ENCODE peak calls at places on chromosomes 3 and 15, in eight cellular contexts. S is bronchial epithelial cell, N is GM06990, O is fibroblast of pulmonary artery, L is AG04449, I is cardiac fibroblast, V is fibroblast of lung, H is tibial nerve. B is an unnamed sample.
A peak's percentile ranks its signal among the peaks of the same experiment; 100 is the strongest.

GRCh38 chr15:37133619-37134018 is 33.3 kb upstream of the MEIS2 start:
- DNase-seq in S (peak; percentile 33), H (no peak), N (no peak), V (peak; percentile 41), I (peak; percentile 57), O (peak; percentile 70), L (no peak), B (peak; percentile 50)

GRCh38 chr3:111885578-111885977 is 26.5 kb downstream of the PHLDB2 start:
- DNase-seq in I (no peak), L (no peak), H (no peak), N (no peak), O (no peak), V (no peak), S (no peak), B (no peak)

GRCh38 chr3:174397848-174398247 is 461.3 kb upstream of the NAALADL2 start:
- DNase-seq in I (peak; percentile 76), O (peak; percentile 73), L (no peak), V (peak; percentile 30), S (peak; percentile 56), N (no peak), H (no peak), B (peak; percentile 47)

GRCh38 chr15:29045717-29046116 is 159.9 kb downstream of the APBA2 start:
- DNase-seq in H (no peak), O (no peak), I (peak; percentile 55), S (peak; percentile 41), V (peak; percentile 78), L (no peak), N (no peak), B (peak; percentile 9)

GRCh38 chr15:90665288-90666134 is 51.6 kb upstream of the BLM start:
- DNase-seq in S (peak; percentile 41), V (peak; percentile 58), H (peak; percentile 52), I (peak; percentile 61), N (peak; percentile 94), O (peak; percentile 56), L (no peak), B (peak; percentile 62)

GRCh38 chr15:91915576-91915975 is 62.1 kb downstream of the SLCO3A1 start:
- DNase-seq in O (no peak), N (no peak), H (no peak), L (no peak), S (no peak), I (no peak), V (no peak), B (no peak)

GRCh38 chr3:155948476-155948875 is 78.0 kb downstream of the GMPS start:
- DNase-seq in S (no peak), H (no peak), V (peak; percentile 14), N (no peak), O (peak; percentile 36), L (no peak), I (peak; percentile 64), B (peak; percentile 20)

GRCh38 chr15:71761649-71762048 is 48.7 kb upstream of the NR2E3 start:
- DNase-seq in H (peak; percentile 35), S (peak; percentile 92), L (no peak), O (peak; percentile 85), V (peak; percentile 90), N (no peak), I (peak; percentile 91), B (peak; percentile 71)

GRCh38 chr3:187011915-187012314 is 81.6 kb downstream of the ST6GAL1 start:
- DNase-seq in H (no peak), S (no peak), I (no peak), L (no peak), N (peak; percentile 55), V (no peak), O (no peak), B (no peak)

GRCh38 chr3:72265250-72265649 is 480.3 kb upstream of the PROK2 start:
- DNase-seq in N (no peak), L (no peak), H (no peak), V (peak; percentile 14), S (peak; percentile 12), I (peak; percentile 53), O (peak; percentile 57), B (peak; percentile 47)

GRCh38 chr3:127694467-127695215 is 21.9 kb downstream of the ABTB1 start:
- DNase-seq in L (no peak), N (no peak), H (no peak), V (peak; percentile 11), O (no peak), S (peak; percentile 45), I (no peak), B (peak; percentile 27)

GRCh38 chr3:179933872-179934271 is 102.9 kb downstream of the PEX5L start:
- DNase-seq in V (no peak), O (no peak), L (no peak), I (no peak), N (no peak), S (no peak), H (no peak), B (no peak)

GRCh38 chr3:64319391-64319790 is 94.1 kb upstream of the PRICKLE2 start:
- DNase-seq in H (no peak), I (no peak), N (no peak), O (no peak), V (no peak), S (no peak), L (no peak), B (no peak)

GRCh38 chr3:134449277-134449676 is 36.5 kb downstream of the ANAPC13 start:
- DNase-seq in V (no peak), O (peak; percentile 68), H (peak; percentile 47), L (no peak), I (peak; percentile 75), S (peak; percentile 60), N (no peak), B (no peak)
- TF ChIP-seq CTCF in V (peak; percentile 31), O (peak; percentile 64), H (peak; percentile 21), L (peak; percentile 22), I (peak; percentile 78), S (peak; percentile 88), N (peak; percentile 41), B (peak; percentile 45)

GRCh38 chr15:65326844-65327243 is 22.4 kb downstream of the RNU5B-1 start:
- DNase-seq in H (no peak), S (no peak), L (no peak), O (no peak), I (no peak), N (no peak), V (no peak), B (no peak)
- TF ChIP-seq CTCF in H (no peak), S (no peak), L (no peak), O (no peak), I (no peak), N (no peak), V (no peak), B (no peak)

GRCh38 chr3:57221883-57222282 is 5.6 kb upstream of the APPL1 start:
- DNase-seq in S (peak; percentile 47), N (no peak), L (no peak), V (peak; percentile 18), H (no peak), O (peak; percentile 58), I (peak; percentile 54), B (peak; percentile 49)
- TF ChIP-seq CTCF in S (no peak), N (no peak), L (no peak), V (peak; percentile 26), H (no peak), O (peak; percentile 48), I (peak; percentile 6), B (peak; percentile 53)

GRCh38 chr3:30161370-30161769 is 445.0 kb upstream of the TGFBR2 start:
- DNase-seq in N (no peak), H (peak; percentile 29), L (no peak), I (peak; percentile 93), V (peak; percentile 54), S (peak; percentile 62), O (peak; percentile 94), B (peak; percentile 92)
- TF ChIP-seq CTCF in N (no peak), H (no peak), L (no peak), I (no peak), V (no peak), S (no peak), O (no peak), B (no peak)

GRCh38 chr15:68632101-68632500 is 53.3 kb downstream of the CORO2B start:
- DNase-seq in H (no peak), S (no peak), L (no peak), V (no peak), N (no peak), I (no peak), O (no peak), B (no peak)

GRCh38 chr15:68630205-68630555 is 51.4 kb downstream of the CORO2B start:
- DNase-seq in I (no peak), S (no peak), H (no peak), V (no peak), O (no peak), L (no peak), N (no peak), B (no peak)

GRCh38 chr15:68631621-68632051 is 52.8 kb downstream of the CORO2B start:
- DNase-seq in L (no peak), H (no peak), N (no peak), O (no peak), V (no peak), S (no peak), I (no peak), B (no peak)

GRCh38 chr15:68629519-68630204 is 50.9 kb downstream of the CORO2B start:
- DNase-seq in S (no peak), L (no peak), I (no peak), H (no peak), V (no peak), O (no peak), N (no peak), B (no peak)

GRCh38 chr15:68630836-68631235 is 52.0 kb downstream of the CORO2B start:
- DNase-seq in L (no peak), V (no peak), I (no peak), S (no peak), H (no peak), N (no peak), O (no peak), B (no peak)
- TF ChIP-seq CTCF in L (no peak), V (no peak), I (peak; percentile 3), S (no peak), H (no peak), N (no peak), O (peak; percentile 9), B (no peak)

DNA sequence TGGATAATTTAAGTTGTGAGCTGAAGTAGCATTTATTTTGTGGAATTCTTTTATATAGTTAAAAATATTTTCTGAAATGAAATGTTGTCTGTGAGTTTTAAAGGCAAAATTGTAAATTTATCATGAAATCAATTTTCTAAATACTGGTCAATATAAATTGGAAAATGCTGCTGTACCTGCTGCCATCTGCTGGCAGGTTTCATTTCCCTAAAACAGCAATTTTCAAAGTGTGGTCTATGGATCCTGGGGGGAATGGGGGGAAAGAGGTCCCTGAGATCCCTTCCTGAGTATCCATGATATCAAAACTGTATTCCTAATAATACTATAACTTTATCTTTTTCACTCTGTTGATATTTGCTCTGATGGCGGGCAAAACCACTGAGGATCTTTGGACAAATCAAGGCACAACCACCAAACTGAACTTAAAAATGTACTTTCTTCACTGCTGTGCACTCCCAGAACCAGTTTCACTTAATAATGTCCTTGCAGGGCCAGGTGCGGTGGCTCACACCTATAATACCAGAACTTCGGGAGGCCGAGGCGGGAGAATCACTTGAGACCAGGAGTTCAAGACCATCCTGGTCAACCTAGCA is 17.2 kb upstream of the CCR4 start:
- DNase-seq in L (no peak), H (peak; percentile 62), S (peak; percentile 19), I (peak; percentile 46), N (no peak), V (no peak), O (peak; percentile 40), B (peak; percentile 13)
- TF ChIP-seq CTCF in L (peak; percentile 63), H (peak; percentile 39), S (peak; percentile 56), I (peak; percentile 73), N (peak; percentile 68), V (peak; percentile 73), O (peak; percentile 80), B (peak; percentile 75)